ENCODE peak calls at places on chromosomes 2 and 18, in five cellular contexts. H is H9, R is heart left ventricle, P is left lung, W is K562. V is an unnamed sample.

GRCh38 chr2:224563537-224563936 is 21.6 kb downstream of the CUL3 start:
- DNase-seq in H (no peak), R (no peak), P (no peak), W (no peak), V (no peak)

GRCh38 chr18:44771957-44772917 is 91.5 kb downstream of the SETBP1 start:
- DNase-seq in H (no peak), R (no peak), P (no peak), W (no peak), V (peak; percentile 15)

GRCh38 chr2:228131833-228132232 is 49.7 kb downstream of the SPHKAP start:
- DNase-seq in H (no peak), R (no peak), P (no peak), W (no peak), V (no peak)

GRCh38 chr18:3211236-3211992 is 8.4 kb downstream of the MYOM1 start:
- DNase-seq in H (no peak), R (peak; percentile 31), P (no peak), W (no peak), V (no peak)

GRCh38 chr2:52034706-52035105 is 1002.8 kb upstream of the NRXN1 start:
- DNase-seq in H (no peak), R (no peak), P (no peak), W (no peak), V (no peak)

GRCh38 chr2:30354621-30355020 is 92.4 kb upstream of the LCLAT1 start:
- DNase-seq in H (no peak), R (no peak), P (no peak), W (peak; percentile 29), V (no peak)

GRCh38 chr2:120738786-120739771 is 3.4 kb downstream of the GLI2 start:
- DNase-seq in H (peak; percentile 59), R (no peak), P (no peak), W (no peak), V (no peak)

GRCh38 chr2:16371751-16372150 is 293.9 kb downstream of the CYRIA start:
- DNase-seq in H (no peak), R (no peak), P (no peak), W (no peak), V (no peak)

GRCh38 chr18:70328169-70328568 is 39.3 kb downstream of the SOCS6 start:
- DNase-seq in H (no peak), R (no peak), P (no peak), W (no peak), V (no peak)

GRCh38 chr2:95329891-95330822 is 33.0 kb downstream of the KCNIP3 start:
- DNase-seq in H (no peak), R (peak; percentile 52), P (no peak), W (no peak), V (no peak)
- TF ChIP-seq CTCF in H (no peak), R (no peak), P (no peak), W (no peak), V (peak; percentile 9)

GRCh38 chr2:46942891-46943626 is 27.5 kb upstream of the MCFD2 start:
- DNase-seq in H (no peak), R (no peak), P (no peak), W (no peak), V (no peak)
- H3K4me1 ChIP-seq in H (no peaks in the 10 kb centered on the region), R (peaks cover 23% of the 10 kb centered on the region), P (peaks cover 55% of the 10 kb centered on the region), W (peaks cover 29% of the 10 kb centered on the region), V (peaks cover 35% of the 10 kb centered on the region)

DNA sequence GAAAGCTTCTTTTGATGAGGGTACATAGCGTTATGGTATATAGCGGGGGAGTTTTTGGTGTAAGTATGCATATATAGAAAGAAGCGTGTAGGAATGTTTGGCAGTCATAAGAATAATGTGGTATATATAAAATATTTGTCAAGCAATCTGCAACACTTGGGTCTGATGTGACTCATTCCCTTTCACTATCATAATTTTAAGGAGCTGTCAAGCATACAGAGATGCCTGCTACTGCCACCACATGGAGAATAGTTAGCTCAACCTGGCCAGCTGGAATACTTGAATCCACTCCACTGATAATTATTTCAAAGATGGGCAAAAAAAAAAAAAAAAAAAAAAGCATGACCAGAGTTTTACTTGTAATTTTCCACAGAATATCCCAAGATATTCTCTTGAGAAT is 559.8 kb upstream of the REG3G start:
- DNase-seq in H (no peak), R (no peak), P (no peak), W (no peak), V (no peak)
- TF ChIP-seq CTCF in H (peak; percentile 40), R (no peak), P (no peak), W (no peak), V (no peak)

GRCh38 chr2:46826898-46827245 is 88.7 kb downstream of the MCFD2 start:
- DNase-seq in H (no peak), R (no peak), P (no peak), W (no peak), V (no peak)
- H3K4me1 ChIP-seq in H (no peaks in the 10 kb centered on the region), R (peaks cover 21% of the 10 kb centered on the region), P (no peaks in the 10 kb centered on the region), W (no peaks in the 10 kb centered on the region), V (peaks cover 8% of the 10 kb centered on the region)

GRCh38 chr2:20422679-20423271 is 24.1 kb upstream of the RHOB start:
- DNase-seq in H (peak; percentile 68), R (peak; percentile 68), P (no peak), W (peak; percentile 36), V (peak; percentile 49)
- TF ChIP-seq CTCF in H (peak; percentile 61), R (no peak), P (no peak), W (peak; percentile 65), V (peak; percentile 32)

GRCh38 chr2:20209373-20210109 is 15.4 kb downstream of the SDC1 start:
- DNase-seq in H (no peak), R (no peak), P (no peak), W (no peak), V (no peak)
- H3K4me1 ChIP-seq in H (no peaks in the 10 kb centered on the region), R (no peaks in the 10 kb centered on the region), P (peaks cover 31% of the 10 kb centered on the region), W (peaks cover 24% of the 10 kb centered on the region), V (peaks cover 4% of the 10 kb centered on the region)

GRCh38 chr2:175030380-175031271 is 25.4 kb upstream of the CHN1 start:
- DNase-seq in H (peak; percentile 70), R (peak; percentile 32), P (no peak), W (no peak), V (no peak)
- TF ChIP-seq CTCF in H (peak; percentile 68), R (no peak), P (peak; percentile 25), W (peak; percentile 73), V (peak; percentile 35)

GRCh38 chr2:25201265-25201664 is 32.9 kb upstream of the POMC start:
- DNase-seq in H (peak; percentile 56), R (no peak), P (no peak), W (peak; percentile 50), V (no peak)

GRCh38 chr2:25204190-25204838 is 35.9 kb upstream of the POMC start:
- DNase-seq in H (peak; percentile 57), R (no peak), P (no peak), W (no peak), V (peak; percentile 32)

GRCh38 chr2:25201794-25202193 is 33.4 kb upstream of the POMC start:
- DNase-seq in H (no peak), R (no peak), P (no peak), W (no peak), V (no peak)

GRCh38 chr2:25198209-25198525 is 29.8 kb upstream of the POMC start:
- DNase-seq in H (no peak), R (no peak), P (no peak), W (no peak), V (no peak)

DNA sequence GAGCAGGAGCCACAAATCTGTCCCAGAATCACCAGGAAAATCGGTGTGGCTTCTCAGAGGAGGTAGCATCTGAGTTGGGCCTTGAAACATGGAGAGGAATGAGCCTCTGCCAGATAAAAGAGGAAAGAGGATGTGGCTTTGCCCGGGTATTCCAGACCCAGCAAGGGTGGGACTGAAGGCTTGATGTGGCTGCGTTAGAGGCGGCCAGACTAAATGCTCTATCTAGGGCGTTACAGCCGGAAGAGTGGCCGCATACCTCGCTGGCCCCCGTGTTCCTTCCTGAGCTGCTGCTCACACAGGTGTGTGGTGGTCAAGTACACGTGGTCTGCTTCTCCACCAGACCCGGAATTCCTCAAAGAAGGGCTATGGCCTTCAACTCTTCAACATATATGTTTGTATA is 33.9 kb upstream of the POMC start:
- DNase-seq in H (no peak), R (no peak), P (no peak), W (no peak), V (no peak)
- H3K4me1 ChIP-seq in H (no peaks in the 10 kb centered on the region), R (peaks cover 6% of the 10 kb centered on the region), P (peaks cover 5% of the 10 kb centered on the region), W (peaks cover 11% of the 10 kb centered on the region), V (no peaks in the 10 kb centered on the region)

DNA sequence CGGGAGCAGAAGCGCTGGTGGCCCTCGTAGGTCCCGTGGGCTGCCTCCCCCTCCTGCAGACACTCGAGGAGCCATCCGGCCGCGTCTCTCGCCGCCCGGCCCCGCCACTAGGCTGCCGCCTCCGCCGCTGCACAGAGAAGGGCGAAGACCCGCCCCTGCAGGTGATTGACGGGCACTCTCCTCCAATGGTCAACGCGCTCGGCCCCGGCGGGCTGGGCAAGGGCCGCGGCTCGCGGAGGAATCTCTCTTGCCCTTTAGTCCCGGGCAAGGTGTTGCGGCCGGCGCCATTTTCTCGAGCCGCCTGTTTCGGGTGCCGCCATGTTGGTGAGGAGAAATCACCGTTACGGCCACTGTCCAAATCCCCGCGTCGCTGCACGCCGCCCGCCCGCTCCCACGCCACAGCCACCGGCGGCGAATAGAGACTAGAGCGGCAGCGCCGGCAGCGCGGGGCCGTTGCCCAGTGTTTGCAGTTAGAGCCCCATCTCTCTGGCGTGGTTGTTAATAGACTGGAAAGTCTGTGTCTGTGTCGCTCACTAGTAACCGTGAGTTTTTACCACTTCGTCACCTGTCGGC is at the start of gene ZC3H6:
- DNase-seq in H (peak; percentile 97), R (peak; percentile 99), P (peak; percentile 99), W (peak; percentile 97), V (peak; percentile 100)
- TF ChIP-seq CTCF in H (peak; percentile 9), R (no peak), P (no peak), W (no peak), V (no peak)